ENCODE peak calls at places on chromosomes 4 and X, in nine cellular contexts. D, P, A, E, I, R, N, Y and F are unnamed samples.
A peak's percentile ranks its signal among the peaks of the same experiment; 100 is the strongest.

GRCh38 chrX:8404443-8404842 is 60.2 kb upstream of the VCX3B start:
- DNase-seq in D (no peak), P (no peak), A (no peak), E (no peak), I (no peak), R (no peak), N (no peak), Y (peak; percentile 38), F (no peak)

GRCh38 chrX:38513087-38513742 is 48.1 kb upstream of the TSPAN7 start:
- DNase-seq in D (no peak), P (no peak), A (no peak), E (no peak), I (no peak), R (no peak), N (no peak), Y (no peak), F (no peak)

GRCh38 chrX:121642415-121642814 is 595.0 kb downstream of the GLUD2 start:
- DNase-seq in D (peak; percentile 29), P (peak; percentile 29), A (no peak), E (no peak), I (no peak), R (peak; percentile 13), N (no peak), Y (peak; percentile 47), F (peak; percentile 69)

GRCh38 chrX:28589048-28589447 is 1.8 kb downstream of the IL1RAPL1 start:
- DNase-seq in D (no peak), P (no peak), A (no peak), E (no peak), I (no peak), R (no peak), N (no peak), Y (no peak), F (no peak)

GRCh38 chrX:109327271-109327670 is 154.6 kb downstream of the GUCY2F start:
- DNase-seq in D (no peak), P (no peak), A (no peak), E (no peak), I (no peak), R (no peak), N (no peak), Y (peak; percentile 55), F (no peak)

GRCh38 chr4:178205826-178206225 is 763.6 kb upstream of the AGA start:
- DNase-seq in D (no peak), P (no peak), A (no peak), E (no peak), I (no peak), R (no peak), N (no peak), Y (no peak), F (no peak)

GRCh38 chrX:108199691-108200090 is 108.1 kb downstream of the ATG4A start:
- DNase-seq in D (peak; percentile 59), P (peak; percentile 23), A (no peak), E (peak; percentile 85), I (no peak), R (no peak), N (no peak), Y (peak; percentile 25), F (peak; percentile 33)

GRCh38 chrX:105706041-105706440 is 116.3 kb upstream of the NRK start:
- DNase-seq in D (peak; percentile 73), P (peak; percentile 1), A (no peak), E (no peak), I (no peak), R (peak; percentile 11), N (no peak), Y (no peak), F (no peak)

GRCh38 chr4:121749225-121749624 is 15.7 kb downstream of the SMIM43 start:
- DNase-seq in D (no peak), P (no peak), A (no peak), E (no peak), I (no peak), R (no peak), N (no peak), Y (no peak), F (no peak)

GRCh38 chr4:13616597-13616996 is 10.9 kb downstream of the BOD1L1 start:
- DNase-seq in D (no peak), P (no peak), A (no peak), E (no peak), I (no peak), R (no peak), N (no peak), Y (no peak), F (no peak)

GRCh38 chr4:25313194-25313895 is 771 bp downstream of the ZCCHC4 start:
- DNase-seq in D (no peak), P (no peak), A (no peak), E (peak; percentile 66), I (no peak), R (no peak), N (no peak), Y (no peak), F (no peak)

GRCh38 chr4:111960241-111960667 is 185.0 kb upstream of the FAM241A start:
- DNase-seq in D (peak; percentile 74), P (peak; percentile 77), A (no peak), E (no peak), I (no peak), R (peak; percentile 29), N (no peak), Y (peak; percentile 19), F (no peak)

GRCh38 chr4:41814565-41814964 is 66.0 kb upstream of the PHOX2B start:
- DNase-seq in D (no peak), P (peak; percentile 18), A (no peak), E (no peak), I (no peak), R (no peak), N (no peak), Y (peak; percentile 1), F (no peak)

GRCh38 chr4:53169695-53170617 is 195.9 kb downstream of the SCFD2 start:
- DNase-seq in D (no peak), P (no peak), A (no peak), E (no peak), I (no peak), R (no peak), N (no peak), Y (no peak), F (no peak)

GRCh38 chrX:41326431-41326830 is 7.5 kb upstream of the DDX3X start:
- DNase-seq in D (no peak), P (no peak), A (no peak), E (no peak), I (no peak), R (no peak), N (no peak), Y (no peak), F (no peak)

GRCh38 chrX:50941638-50942037 is 31.1 kb downstream of the BMP15 start:
- DNase-seq in D (no peak), P (no peak), A (no peak), E (peak; percentile 73), I (no peak), R (no peak), N (no peak), Y (no peak), F (no peak)

GRCh38 chr4:12538162-12538561 is 946.0 kb downstream of the RAB28 start:
- DNase-seq in D (no peak), P (no peak), A (no peak), E (no peak), I (no peak), R (no peak), N (no peak), Y (no peak), F (no peak)

DNA sequence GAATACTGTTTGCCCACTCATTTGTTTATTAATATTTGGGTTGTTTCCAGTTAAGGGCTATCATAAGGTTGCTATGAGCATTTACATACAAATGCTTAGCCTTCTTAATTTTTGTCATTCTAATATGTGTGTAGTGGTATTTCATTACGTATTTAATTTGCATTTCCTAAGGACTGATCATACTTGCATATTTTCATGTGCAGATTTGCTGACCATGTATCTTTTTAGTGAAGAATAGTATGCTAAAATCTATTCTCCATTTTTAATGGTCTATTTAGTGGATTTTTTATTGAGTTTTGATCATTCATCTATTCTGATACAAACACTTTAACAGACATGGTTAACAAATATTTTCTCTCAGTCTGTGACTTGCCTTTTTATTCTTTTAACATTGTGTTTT is 949.5 kb downstream of the RAB28 start:
- DNase-seq in D (no peak), P (no peak), A (no peak), E (no peak), I (no peak), R (no peak), N (no peak), Y (no peak), F (no peak)
- H3K4me3 ChIP-seq in D (no peak overlapping the region), P (no peak overlapping the region), A (no peak overlapping the region), E (no peak overlapping the region), I (no peak overlapping the region), R (no peak overlapping the region), N (no peak overlapping the region), Y (no peak overlapping the region), F (no peak overlapping the region)

DNA sequence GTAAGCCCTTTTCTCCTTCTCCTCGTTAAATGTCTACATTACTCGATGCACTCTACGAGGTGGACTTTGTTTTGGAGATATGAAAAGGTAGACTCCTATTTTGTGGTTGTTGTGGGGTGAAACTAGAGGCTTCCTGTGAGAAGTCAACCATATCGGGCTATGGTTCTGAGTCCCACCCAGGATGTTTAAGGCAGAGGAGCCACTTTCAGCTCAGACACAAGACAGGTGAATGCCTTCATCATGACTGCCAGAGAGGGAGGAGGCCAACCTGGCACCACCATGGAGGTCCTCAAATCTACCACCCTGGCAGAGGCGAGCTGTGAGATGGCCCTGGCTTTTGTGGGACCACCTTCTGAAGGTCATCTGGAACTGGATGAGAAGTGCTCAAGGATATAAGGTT is 154.4 kb upstream of the KLF3 start:
- DNase-seq in D (no peak), P (no peak), A (no peak), E (no peak), I (peak; percentile 77), R (no peak), N (no peak), Y (no peak), F (no peak)
- H3K4me3 ChIP-seq in D (no peak overlapping the region), P (no peak overlapping the region), A (no peak overlapping the region), E (no peak overlapping the region), I (peak overlapping the region; percentile 43), R (no peak overlapping the region), N (no peak overlapping the region), Y (no peak overlapping the region), F (no peak overlapping the region)

GRCh38 chr4:153538408-153539057 is 72.4 kb downstream of the TMEM131L start:
- DNase-seq in D (peak; percentile 35), P (peak; percentile 45), A (no peak), E (no peak), I (no peak), R (no peak), N (no peak), Y (peak; percentile 38), F (no peak)
- H3K4me3 ChIP-seq in D (peak overlapping the region; percentile 1), P (peak overlapping the region; percentile 30), A (no peak overlapping the region), E (no peak overlapping the region), I (no peak overlapping the region), R (peak overlapping the region; percentile 30), N (peak overlapping the region; percentile 6), Y (peak overlapping the region; percentile 1), F (peak overlapping the region; percentile 11)

GRCh38 chr4:143559757-143560147 is 46.2 kb downstream of the SMARCA5 start:
- DNase-seq in D (peak; percentile 7), P (no peak), A (no peak), E (peak; percentile 71), I (peak; percentile 9), R (no peak), N (no peak), Y (no peak), F (no peak)
- H3K4me3 ChIP-seq in D (peak overlapping the region; percentile 69), P (peak overlapping the region; percentile 75), A (peak overlapping the region; percentile 59), E (peak overlapping the region; percentile 73), I (peak overlapping the region; percentile 78), R (peak overlapping the region; percentile 56), N (peak overlapping the region; percentile 42), Y (peak overlapping the region; percentile 55), F (peak overlapping the region; percentile 77)

GRCh38 chrX:12958461-12958860 is 16.4 kb upstream of the TMSB4X start:
- DNase-seq in D (no peak), P (no peak), A (no peak), E (peak; percentile 40), I (no peak), R (no peak), N (no peak), Y (no peak), F (no peak)
- H3K4me3 ChIP-seq in D (no peak overlapping the region), P (no peak overlapping the region), A (no peak overlapping the region), E (no peak overlapping the region), I (peak overlapping the region; percentile 38), R (no peak overlapping the region), N (no peak overlapping the region), Y (no peak overlapping the region), F (no peak overlapping the region)